ENCODE peak calls at places on chromosome 6, in four cellular contexts. M is ovary; W is mucosa of descending colon; C is stimulated activated CD8-positive, alpha-beta memory T cell treated with anti-CD3 and anti-CD28 coated beads, Interleukin-4, amount 100 ng/mL, for 48 hours. O is an unnamed sample.
A peak's percentile ranks its signal among the peaks of the same experiment; 100 is the strongest.

GRCh38 chr6:593139-593906 is 63.6 kb downstream of the HUS1B start:
- DNase-seq in C (peak; percentile 80), W (no peak), M (peak; percentile 60), O (no peak)

GRCh38 chr6:108951351-108951953 is 103.2 kb downstream of the ARMC2 start:
- DNase-seq in C (no peak), W (peak; percentile 58), M (no peak), O (no peak)

GRCh38 chr6:104332407-104332806 is 527.3 kb downstream of the HACE1 start:
- DNase-seq in C (no peak), W (no peak), M (no peak), O (no peak)

GRCh38 chr6:154893927-154894326 is 101.2 kb upstream of the TIAM2 start:
- DNase-seq in W (no peak), C (no peak), M (no peak), O (no peak)

GRCh38 chr6:34642427-34642826 is 54.1 kb downstream of the ILRUN start:
- DNase-seq in W (no peak), C (no peak), M (no peak), O (no peak)

GRCh38 chr6:4125933-4126864 is 9.2 kb downstream of the ECI2 start:
- DNase-seq in C (no peak), M (no peak), W (no peak), O (no peak)

GRCh38 chr6:142825760-142826159 is 119.2 kb downstream of the HIVEP2 start:
- DNase-seq in C (no peak), W (no peak), M (no peak), O (no peak)

GRCh38 chr6:124669713-124670480 is 292.3 kb upstream of the RNF217 start:
- DNase-seq in W (no peak), M (no peak), C (no peak), O (no peak)

GRCh38 chr6:35610830-35611229 is 77.9 kb downstream of the FKBP5 start:
- DNase-seq in M (no peak), W (no peak), C (no peak), O (peak; percentile 52)

GRCh38 chr6:110949679-110950285 is 8.7 kb upstream of the GTF3C6 start:
- DNase-seq in W (no peak), M (no peak), C (no peak), O (no peak)

GRCh38 chr6:7542878-7543394 is 1.5 kb downstream of the DSP start:
- DNase-seq in W (peak; percentile 87), M (peak; percentile 26), C (no peak), O (peak; percentile 50)

GRCh38 chr6:117483004-117483644 is 650 bp downstream of the DCBLD1 start:
- DNase-seq in W (peak; percentile 82), C (peak; percentile 41), M (peak; percentile 35), O (peak; percentile 64)

GRCh38 chr6:78999737-79000136 is 78.3 kb downstream of the PHIP start:
- DNase-seq in C (no peak), M (no peak), W (no peak), O (no peak)

GRCh38 chr6:81144346-81144745 is 608.1 kb downstream of the TENT5A start:
- DNase-seq in W (no peak), M (no peak), C (no peak), O (no peak)

GRCh38 chr6:159693894-159694545 is 979 bp upstream of the SOD2 start:
- DNase-seq in W (no peak), M (no peak), C (no peak), O (no peak)

GRCh38 chr6:42300701-42301100 is 83.0 kb upstream of the MRPS10 start:
- DNase-seq in M (no peak), W (no peak), C (no peak), O (no peak)

GRCh38 chr6:70524721-70525286 is 41.9 kb upstream of the SDHAF4 start:
- DNase-seq in M (no peak), W (no peak), C (no peak), O (no peak)

GRCh38 chr6:27582928-27583725 is 110.2 kb upstream of the ZNF184 start:
- DNase-seq in C (peak; percentile 83), W (no peak), M (no peak), O (no peak)

GRCh38 chr6:12557760-12558159 is 158.8 kb upstream of the PHACTR1 start:
- DNase-seq in C (no peak), M (no peak), W (no peak), O (no peak)

GRCh38 chr6:16540804-16541752 is 220.2 kb downstream of the ATXN1 start:
- DNase-seq in W (no peak), M (no peak), C (no peak), O (peak; percentile 63)

GRCh38 chr6:117761610-117762009 is 86.3 kb downstream of the NUS1 start:
- DNase-seq in W (no peak), M (no peak), C (no peak), O (no peak)

GRCh38 chr6:116220172-116220571 is 33.7 kb downstream of the TSPYL4 start:
- DNase-seq in W (no peak), C (no peak), M (no peak), O (no peak)

GRCh38 chr6:121885399-121886152 is 450.1 kb downstream of the GJA1 start:
- DNase-seq in W (no peak), C (no peak), M (no peak), O (no peak)

GRCh38 chr6:90045535-90045934 is 151.3 kb downstream of the GJA10 start:
- DNase-seq in W (no peak), C (no peak), M (no peak), O (no peak)

GRCh38 chr6:159934181-159934580 is 34.7 kb upstream of the IGF2R start:
- DNase-seq in M (no peak), C (no peak), W (no peak), O (no peak)

GRCh38 chr6:117491916-117492315 is 9.4 kb downstream of the DCBLD1 start:
- DNase-seq in C (no peak), M (no peak), W (no peak), O (no peak)

GRCh38 chr6:79713701-79714322 is 82.7 kb downstream of the SH3BGRL2 start:
- DNase-seq in M (peak; percentile 43), W (no peak), C (peak; percentile 65), O (peak; percentile 17)

GRCh38 chr6:8803181-8803760 is 367.9 kb upstream of the SLC35B3 start:
- DNase-seq in C (no peak), W (no peak), M (no peak), O (no peak)

GRCh38 chr6:85600713-85601313 is 7.2 kb upstream of the SNX14 start:
- DNase-seq in M (no peak), W (no peak), C (no peak), O (no peak)

GRCh38 chr6:81722503-81723223 is 29.8 kb downstream of the TENT5A start:
- DNase-seq in C (no peak), M (no peak), W (no peak), O (no peak)

GRCh38 chr6:28001751-28002150 is 44.7 kb downstream of the OR2B6 start:
- DNase-seq in W (no peak), C (no peak), M (no peak), O (no peak)

GRCh38 chr6:136737343-136738177 is 54.7 kb downstream of the MAP3K5 start:
- DNase-seq in M (peak; percentile 54), W (no peak), C (no peak), O (no peak)

GRCh38 chr6:90369024-90369519 is 72.4 kb upstream of the BACH2 start:
- DNase-seq in M (peak; percentile 52), C (peak; percentile 44), W (no peak), O (peak; percentile 53)

O was measured in psoas muscle.